ENCODE peak calls at places on chromosome 22, in nine cellular contexts. One of them, this sample, is unnamed.

GRCh38 chr22:30212996-30213441 is 33.5 kb downstream of the LIF start:
- DNase-seq in AG10803: peak
- DNase-seq in mucosa of gallbladder: no peak
- DNase-seq in SW 1271: no peak
- DNase-seq in HFFc6: no peak
- DNase-seq in DND-41: peak
- DNase-seq in suprapubic skin: no peak
- DNase-seq in T-cell: no peak
- DNase-seq in T-helper 9 cell: no peak
- DNase-seq in this sample: no peak

GRCh38 chr22:26485013-26485412 is 1.3 kb downstream of the SRRD start:
- DNase-seq in AG10803: peak
- DNase-seq in T-helper 9 cell: no peak
- DNase-seq in suprapubic skin: no peak
- DNase-seq in mucosa of gallbladder: no peak
- DNase-seq in DND-41: no peak
- DNase-seq in T-cell: no peak
- DNase-seq in HFFc6: no peak
- DNase-seq in SW 1271: no peak
- DNase-seq in this sample: no peak

GRCh38 chr22:30422481-30423295 is 2.9 kb upstream of the MTFP1 start:
- DNase-seq in AG10803: peak
- DNase-seq in mucosa of gallbladder: peak
- DNase-seq in SW 1271: peak
- DNase-seq in DND-41: peak
- DNase-seq in T-helper 9 cell: no peak
- DNase-seq in HFFc6: peak
- DNase-seq in T-cell: no peak
- DNase-seq in suprapubic skin: peak
- DNase-seq in this sample: peak

GRCh38 chr22:26906464-26906863 is 249.1 kb downstream of the MIAT start:
- DNase-seq in HFFc6: no peak
- DNase-seq in AG10803: no peak
- DNase-seq in T-cell: no peak
- DNase-seq in suprapubic skin: no peak
- DNase-seq in T-helper 9 cell: no peak
- DNase-seq in mucosa of gallbladder: no peak
- DNase-seq in SW 1271: no peak
- DNase-seq in DND-41: no peak
- DNase-seq in this sample: no peak

GRCh38 chr22:48236261-48236660 is 1473.8 kb downstream of the TBC1D22A start:
- DNase-seq in DND-41: no peak
- DNase-seq in T-helper 9 cell: no peak
- DNase-seq in AG10803: no peak
- DNase-seq in SW 1271: no peak
- DNase-seq in mucosa of gallbladder: no peak
- DNase-seq in HFFc6: no peak
- DNase-seq in T-cell: no peak
- DNase-seq in suprapubic skin: no peak
- DNase-seq in this sample: peak

GRCh38 chr22:49406879-49407587 is 420.6 kb downstream of the BRD1 start:
- DNase-seq in suprapubic skin: no peak
- DNase-seq in SW 1271: no peak
- DNase-seq in DND-41: no peak
- DNase-seq in T-cell: no peak
- DNase-seq in AG10803: no peak
- DNase-seq in T-helper 9 cell: no peak
- DNase-seq in HFFc6: no peak
- DNase-seq in mucosa of gallbladder: no peak
- DNase-seq in this sample: peak

GRCh38 chr22:46085831-46086576 is 64.3 kb upstream of the PPARA start:
- DNase-seq in DND-41: no peak
- DNase-seq in AG10803: peak
- DNase-seq in HFFc6: no peak
- DNase-seq in T-helper 9 cell: no peak
- DNase-seq in SW 1271: peak
- DNase-seq in mucosa of gallbladder: peak
- DNase-seq in suprapubic skin: peak
- DNase-seq in T-cell: no peak
- DNase-seq in this sample: peak

GRCh38 chr22:39290248-39290720 is 29.1 kb downstream of the RPL3 start:
- DNase-seq in SW 1271: no peak
- DNase-seq in T-helper 9 cell: no peak
- DNase-seq in mucosa of gallbladder: no peak
- DNase-seq in DND-41: no peak
- DNase-seq in T-cell: no peak
- DNase-seq in suprapubic skin: no peak
- DNase-seq in HFFc6: no peak
- DNase-seq in AG10803: no peak
- DNase-seq in this sample: no peak

GRCh38 chr22:47205081-47205491 is 442.6 kb downstream of the TBC1D22A start:
- DNase-seq in T-cell: peak
- DNase-seq in suprapubic skin: peak
- DNase-seq in HFFc6: no peak
- DNase-seq in SW 1271: no peak
- DNase-seq in T-helper 9 cell: no peak
- DNase-seq in DND-41: no peak
- DNase-seq in mucosa of gallbladder: no peak
- DNase-seq in AG10803: no peak
- DNase-seq in this sample: peak

GRCh38 chr22:43411040-43411919 is 534 bp upstream of the MPPED1 start:
- DNase-seq in DND-41: no peak
- DNase-seq in suprapubic skin: no peak
- DNase-seq in T-cell: no peak
- DNase-seq in mucosa of gallbladder: no peak
- DNase-seq in T-helper 9 cell: no peak
- DNase-seq in SW 1271: no peak
- DNase-seq in HFFc6: no peak
- DNase-seq in AG10803: no peak
- DNase-seq in this sample: no peak

GRCh38 chr22:40251106-40251505 is 73.4 kb downstream of the TNRC6B start:
- DNase-seq in AG10803: no peak
- DNase-seq in DND-41: no peak
- DNase-seq in SW 1271: no peak
- DNase-seq in T-cell: no peak
- DNase-seq in HFFc6: no peak
- DNase-seq in suprapubic skin: no peak
- DNase-seq in T-helper 9 cell: no peak
- DNase-seq in mucosa of gallbladder: no peak
- DNase-seq in this sample: no peak

GRCh38 chr22:39462443-39463147 is 5.8 kb downstream of the MGAT3 start:
- DNase-seq in AG10803: no peak
- DNase-seq in T-cell: no peak
- DNase-seq in mucosa of gallbladder: no peak
- DNase-seq in T-helper 9 cell: no peak
- DNase-seq in SW 1271: no peak
- DNase-seq in DND-41: no peak
- DNase-seq in suprapubic skin: no peak
- DNase-seq in HFFc6: no peak
- DNase-seq in this sample: no peak

GRCh38 chr22:27988704-27989103 is 69.6 kb upstream of the PITPNB start:
- DNase-seq in DND-41: peak
- DNase-seq in HFFc6: no peak
- DNase-seq in suprapubic skin: peak
- DNase-seq in T-cell: no peak
- DNase-seq in mucosa of gallbladder: no peak
- DNase-seq in AG10803: no peak
- DNase-seq in SW 1271: no peak
- DNase-seq in T-helper 9 cell: no peak
- DNase-seq in this sample: no peak

GRCh38 chr22:34416321-34416900 is 496.1 kb upstream of the LARGE1 start:
- DNase-seq in suprapubic skin: no peak
- DNase-seq in AG10803: no peak
- DNase-seq in HFFc6: no peak
- DNase-seq in mucosa of gallbladder: no peak
- DNase-seq in T-helper 9 cell: no peak
- DNase-seq in SW 1271: no peak
- DNase-seq in T-cell: no peak
- DNase-seq in DND-41: no peak
- DNase-seq in this sample: no peak

GRCh38 chr22:42800731-42801536 is 56.1 kb downstream of the ARFGAP3 start:
- DNase-seq in SW 1271: no peak
- DNase-seq in AG10803: no peak
- DNase-seq in suprapubic skin: peak
- DNase-seq in T-cell: no peak
- DNase-seq in DND-41: no peak
- DNase-seq in mucosa of gallbladder: no peak
- DNase-seq in HFFc6: no peak
- DNase-seq in T-helper 9 cell: no peak
- DNase-seq in this sample: no peak

GRCh38 chr22:49765091-49765771 is 62.4 kb downstream of the BRD1 start:
- DNase-seq in T-helper 9 cell: no peak
- DNase-seq in SW 1271: no peak
- DNase-seq in T-cell: peak
- DNase-seq in DND-41: peak
- DNase-seq in HFFc6: no peak
- DNase-seq in mucosa of gallbladder: no peak
- DNase-seq in suprapubic skin: peak
- DNase-seq in AG10803: no peak
- DNase-seq in this sample: peak

GRCh38 chr22:23233084-23233501 is 52.8 kb downstream of the BCR start:
- DNase-seq in T-cell: no peak
- DNase-seq in mucosa of gallbladder: peak
- DNase-seq in AG10803: no peak
- DNase-seq in HFFc6: no peak
- DNase-seq in DND-41: no peak
- DNase-seq in SW 1271: no peak
- DNase-seq in T-helper 9 cell: no peak
- DNase-seq in suprapubic skin: no peak
- DNase-seq in this sample: no peak

GRCh38 chr22:25362215-25362882 is 142.9 kb downstream of the CRYBB2 start:
- DNase-seq in T-helper 9 cell: peak
- DNase-seq in SW 1271: peak
- DNase-seq in HFFc6: peak
- DNase-seq in DND-41: peak
- DNase-seq in suprapubic skin: peak
- DNase-seq in T-cell: peak
- DNase-seq in mucosa of gallbladder: peak
- DNase-seq in AG10803: peak
- DNase-seq in this sample: peak

GRCh38 chr22:29030016-29030617 is 31.5 kb downstream of the C22orf31 start:
- DNase-seq in AG10803: peak
- DNase-seq in SW 1271: no peak
- DNase-seq in HFFc6: peak
- DNase-seq in suprapubic skin: no peak
- DNase-seq in DND-41: no peak
- DNase-seq in T-cell: no peak
- DNase-seq in mucosa of gallbladder: peak
- DNase-seq in T-helper 9 cell: no peak
- DNase-seq in this sample: peak

GRCh38 chr22:45233827-45234226 is 6.9 kb downstream of the KIAA0930 start:
- DNase-seq in DND-41: no peak
- DNase-seq in SW 1271: no peak
- DNase-seq in AG10803: no peak
- DNase-seq in HFFc6: no peak
- DNase-seq in mucosa of gallbladder: no peak
- DNase-seq in suprapubic skin: no peak
- DNase-seq in T-helper 9 cell: no peak
- DNase-seq in T-cell: no peak
- DNase-seq in this sample: no peak

GRCh38 chr22:18076060-18076497 is 1.7 kb upstream of the PEX26 start:
- DNase-seq in SW 1271: no peak
- DNase-seq in mucosa of gallbladder: peak
- DNase-seq in T-cell: no peak
- DNase-seq in suprapubic skin: no peak
- DNase-seq in HFFc6: peak
- DNase-seq in DND-41: peak
- DNase-seq in T-helper 9 cell: peak
- DNase-seq in AG10803: peak
- DNase-seq in this sample: no peak

GRCh38 chr22:44070029-44070428 is 45.9 kb downstream of the PARVB start:
- DNase-seq in AG10803: no peak
- DNase-seq in DND-41: no peak
- DNase-seq in mucosa of gallbladder: no peak
- DNase-seq in suprapubic skin: no peak
- DNase-seq in HFFc6: no peak
- DNase-seq in SW 1271: no peak
- DNase-seq in T-helper 9 cell: no peak
- DNase-seq in T-cell: no peak
- DNase-seq in this sample: no peak

GRCh38 chr22:30325724-30326703 is 727 bp downstream of the TBC1D10A start:
- DNase-seq in DND-41: peak
- DNase-seq in HFFc6: no peak
- DNase-seq in SW 1271: no peak
- DNase-seq in suprapubic skin: no peak
- DNase-seq in AG10803: no peak
- DNase-seq in T-cell: no peak
- DNase-seq in mucosa of gallbladder: no peak
- DNase-seq in T-helper 9 cell: peak
- DNase-seq in this sample: peak

GRCh38 chr22:37639070-37639760 is at the start of gene SH3BP1:
- DNase-seq in suprapubic skin: no peak
- DNase-seq in T-helper 9 cell: peak
- DNase-seq in T-cell: no peak
- DNase-seq in AG10803: peak
- DNase-seq in SW 1271: no peak
- DNase-seq in mucosa of gallbladder: no peak
- DNase-seq in DND-41: peak
- DNase-seq in HFFc6: no peak
- DNase-seq in this sample: no peak

GRCh38 chr22:50498322-50498861 is 9.1 kb downstream of the LMF2 start:
- DNase-seq in DND-41: peak
- DNase-seq in T-helper 9 cell: peak
- DNase-seq in T-cell: peak
- DNase-seq in SW 1271: no peak
- DNase-seq in HFFc6: peak
- DNase-seq in AG10803: peak
- DNase-seq in suprapubic skin: peak
- DNase-seq in mucosa of gallbladder: peak
- DNase-seq in this sample: no peak

GRCh38 chr22:50640857-50641647 is 13.1 kb upstream of the ARSA start:
- DNase-seq in T-helper 9 cell: no peak
- DNase-seq in DND-41: no peak
- DNase-seq in AG10803: no peak
- DNase-seq in T-cell: no peak
- DNase-seq in SW 1271: no peak
- DNase-seq in suprapubic skin: peak
- DNase-seq in HFFc6: no peak
- DNase-seq in mucosa of gallbladder: no peak
- DNase-seq in this sample: no peak

GRCh38 chr22:35638408-35638807 is 9.8 kb upstream of the APOL6 start:
- DNase-seq in AG10803: peak
- DNase-seq in T-cell: no peak
- DNase-seq in mucosa of gallbladder: peak
- DNase-seq in suprapubic skin: peak
- DNase-seq in SW 1271: no peak
- DNase-seq in T-helper 9 cell: no peak
- DNase-seq in DND-41: no peak
- DNase-seq in HFFc6: peak
- DNase-seq in this sample: peak

GRCh38 chr22:44750481-44750880 is 1.9 kb upstream of the ARHGAP8 start:
- DNase-seq in SW 1271: no peak
- DNase-seq in AG10803: no peak
- DNase-seq in mucosa of gallbladder: no peak
- DNase-seq in T-cell: no peak
- DNase-seq in DND-41: no peak
- DNase-seq in HFFc6: no peak
- DNase-seq in T-helper 9 cell: no peak
- DNase-seq in suprapubic skin: no peak
- DNase-seq in this sample: no peak

GRCh38 chr22:19681863-19682245 is 32.4 kb upstream of the SEPTIN5 start:
- DNase-seq in SW 1271: no peak
- DNase-seq in AG10803: no peak
- DNase-seq in T-cell: no peak
- DNase-seq in HFFc6: no peak
- DNase-seq in suprapubic skin: no peak
- DNase-seq in T-helper 9 cell: no peak
- DNase-seq in DND-41: no peak
- DNase-seq in mucosa of gallbladder: no peak
- DNase-seq in this sample: no peak

GRCh38 chr22:26893034-26893710 is 235.8 kb downstream of the MIAT start:
- DNase-seq in AG10803: peak
- DNase-seq in mucosa of gallbladder: no peak
- DNase-seq in DND-41: no peak
- DNase-seq in T-helper 9 cell: no peak
- DNase-seq in suprapubic skin: no peak
- DNase-seq in T-cell: no peak
- DNase-seq in HFFc6: no peak
- DNase-seq in SW 1271: no peak
- DNase-seq in this sample: no peak

GRCh38 chr22:41963453-41964105 is 5.7 kb upstream of the SEPTIN3 start:
- DNase-seq in AG10803: peak
- DNase-seq in T-cell: no peak
- DNase-seq in mucosa of gallbladder: no peak
- DNase-seq in SW 1271: no peak
- DNase-seq in DND-41: no peak
- DNase-seq in HFFc6: no peak
- DNase-seq in T-helper 9 cell: no peak
- DNase-seq in suprapubic skin: no peak
- DNase-seq in this sample: no peak

This sample was measured in sciatic nerve.